ENCODE peak calls at places on chromosome 16, in four cellular contexts. One of them, this sample, is unnamed.

GRCh38 chr16:10523025-10523424 is 57.4 kb downstream of the EMP2 start:
- DNase-seq in body of pancreas: no peak
- DNase-seq in AG04450: no peak
- DNase-seq in AG09309: no peak
- DNase-seq in this sample: no peak

GRCh38 chr16:89330177-89330856 is 112.8 kb downstream of the ZNF778 start:
- DNase-seq in AG09309: no peak
- DNase-seq in AG04450: no peak
- DNase-seq in body of pancreas: peak
- DNase-seq in this sample: no peak

GRCh38 chr16:27426423-27427408 is 24.7 kb downstream of the IL21R start:
- DNase-seq in body of pancreas: no peak
- DNase-seq in AG04450: peak
- DNase-seq in AG09309: peak
- DNase-seq in this sample: peak

GRCh38 chr16:72744064-72744793 is 303.7 kb downstream of the ZFHX3 start:
- DNase-seq in AG09309: no peak
- DNase-seq in body of pancreas: no peak
- DNase-seq in AG04450: no peak
- DNase-seq in this sample: no peak

GRCh38 chr16:74811911-74812310 is 37.3 kb upstream of the FA2H start:
- DNase-seq in body of pancreas: no peak
- DNase-seq in AG09309: no peak
- DNase-seq in AG04450: no peak
- DNase-seq in this sample: no peak

GRCh38 chr16:30797670-30798309 is 10.8 kb upstream of the ZNF629 start:
- DNase-seq in body of pancreas: no peak
- DNase-seq in AG09309: no peak
- DNase-seq in AG04450: no peak
- DNase-seq in this sample: no peak

GRCh38 chr16:67547423-67548264 is 14.7 kb upstream of the CTCF start:
- DNase-seq in AG09309: no peak
- DNase-seq in AG04450: no peak
- DNase-seq in body of pancreas: no peak
- DNase-seq in this sample: no peak

GRCh38 chr16:10946308-10946707 is 1.9 kb downstream of the CLEC16A start:
- DNase-seq in AG09309: no peak
- DNase-seq in body of pancreas: no peak
- DNase-seq in AG04450: no peak
- DNase-seq in this sample: no peak

GRCh38 chr16:81137012-81137335 is 40.8 kb upstream of the GCSH start:
- DNase-seq in AG04450: no peak
- DNase-seq in AG09309: no peak
- DNase-seq in body of pancreas: no peak
- DNase-seq in this sample: no peak

GRCh38 chr16:50400967-50401348 is 32.2 kb upstream of the BRD7 start:
- DNase-seq in body of pancreas: no peak
- DNase-seq in AG04450: no peak
- DNase-seq in AG09309: no peak
- DNase-seq in this sample: no peak

GRCh38 chr16:20740901-20741491 is 622 bp downstream of the THUMPD1 start:
- DNase-seq in body of pancreas: peak
- DNase-seq in AG09309: peak
- DNase-seq in AG04450: peak
- DNase-seq in this sample: no peak

GRCh38 chr16:24645739-24646645 is 83.5 kb upstream of the TNRC6A start:
- DNase-seq in AG04450: peak
- DNase-seq in body of pancreas: no peak
- DNase-seq in AG09309: peak
- DNase-seq in this sample: peak

GRCh38 chr16:85573696-85574641 is 39.2 kb upstream of the GSE1 start:
- DNase-seq in AG04450: no peak
- DNase-seq in body of pancreas: peak
- DNase-seq in AG09309: no peak
- DNase-seq in this sample: no peak

GRCh38 chr16:9119795-9120194 is 28.4 kb downstream of the HAPSTR1 start:
- DNase-seq in body of pancreas: no peak
- DNase-seq in AG04450: peak
- DNase-seq in AG09309: peak
- DNase-seq in this sample: no peak

GRCh38 chr16:31010539-31010938 is at the start of gene STX1B:
- DNase-seq in AG09309: no peak
- DNase-seq in AG04450: no peak
- DNase-seq in body of pancreas: no peak
- DNase-seq in this sample: no peak

GRCh38 chr16:19524356-19524865 is 669 bp downstream of the CCP110 start:
- DNase-seq in body of pancreas: no peak
- DNase-seq in AG04450: no peak
- DNase-seq in AG09309: no peak
- DNase-seq in this sample: no peak

GRCh38 chr16:81608515-81609209 is 164.1 kb downstream of the CMIP start:
- DNase-seq in body of pancreas: no peak
- DNase-seq in AG09309: no peak
- DNase-seq in AG04450: no peak
- DNase-seq in this sample: no peak

GRCh38 chr16:55913717-55914116 is 38.5 kb upstream of the CES5A start:
- DNase-seq in body of pancreas: no peak
- DNase-seq in AG09309: no peak
- DNase-seq in AG04450: no peak
- DNase-seq in this sample: no peak

GRCh38 chr16:23615805-23616204 is 19.7 kb upstream of the NDUFAB1 start:
- DNase-seq in AG09309: no peak
- DNase-seq in AG04450: no peak
- DNase-seq in body of pancreas: no peak
- DNase-seq in this sample: no peak

GRCh38 chr16:54507091-54507490 is 220.5 kb upstream of the IRX3 start:
- DNase-seq in AG09309: no peak
- DNase-seq in AG04450: no peak
- DNase-seq in body of pancreas: no peak
- DNase-seq in this sample: no peak

GRCh38 chr16:75204410-75204758 is 2.6 kb downstream of the CTRB2 start:
- DNase-seq in body of pancreas: peak
- DNase-seq in AG09309: no peak
- DNase-seq in AG04450: no peak
- DNase-seq in this sample: no peak

GRCh38 chr16:57600048-57600835 is 28.2 kb upstream of the ADGRG1 start:
- DNase-seq in body of pancreas: peak
- DNase-seq in AG09309: no peak
- DNase-seq in AG04450: no peak
- DNase-seq in this sample: no peak

GRCh38 chr16:86566601-86566965 is at the start of gene FOXC2:
- DNase-seq in AG04450: peak
- DNase-seq in body of pancreas: peak
- DNase-seq in AG09309: peak
- DNase-seq in this sample: no peak

GRCh38 chr16:21608647-21609328 is 9.4 kb downstream of the METTL9 start:
- DNase-seq in body of pancreas: no peak
- DNase-seq in AG09309: no peak
- DNase-seq in AG04450: no peak
- DNase-seq in this sample: no peak

GRCh38 chr16:27473101-27473900 is 71.3 kb downstream of the IL21R start:
- DNase-seq in AG09309: no peak
- DNase-seq in body of pancreas: no peak
- DNase-seq in AG04450: no peak
- DNase-seq in this sample: no peak

GRCh38 chr16:6427621-6428020 is 905.0 kb upstream of the RBFOX1 start:
- DNase-seq in AG09309: no peak
- DNase-seq in AG04450: no peak
- DNase-seq in body of pancreas: no peak
- DNase-seq in this sample: no peak

GRCh38 chr16:69057400-69058378 is 47.8 kb upstream of the HAS3 start:
- DNase-seq in AG04450: no peak
- DNase-seq in body of pancreas: peak
- DNase-seq in AG09309: peak
- DNase-seq in this sample: no peak

GRCh38 chr16:27759301-27759871 is 209.4 kb downstream of the KATNIP start:
- DNase-seq in AG04450: no peak
- DNase-seq in body of pancreas: no peak
- DNase-seq in AG09309: peak
- DNase-seq in this sample: no peak

GRCh38 chr16:81204794-81205680 is 33.5 kb upstream of the BCO1 start:
- DNase-seq in body of pancreas: peak
- DNase-seq in AG04450: peak
- DNase-seq in AG09309: no peak
- DNase-seq in this sample: no peak

GRCh38 chr16:67260426-67261063 is 11.8 kb downstream of the SLC9A5 start:
- DNase-seq in AG04450: no peak
- DNase-seq in AG09309: no peak
- DNase-seq in body of pancreas: no peak
- DNase-seq in this sample: no peak

DNA sequence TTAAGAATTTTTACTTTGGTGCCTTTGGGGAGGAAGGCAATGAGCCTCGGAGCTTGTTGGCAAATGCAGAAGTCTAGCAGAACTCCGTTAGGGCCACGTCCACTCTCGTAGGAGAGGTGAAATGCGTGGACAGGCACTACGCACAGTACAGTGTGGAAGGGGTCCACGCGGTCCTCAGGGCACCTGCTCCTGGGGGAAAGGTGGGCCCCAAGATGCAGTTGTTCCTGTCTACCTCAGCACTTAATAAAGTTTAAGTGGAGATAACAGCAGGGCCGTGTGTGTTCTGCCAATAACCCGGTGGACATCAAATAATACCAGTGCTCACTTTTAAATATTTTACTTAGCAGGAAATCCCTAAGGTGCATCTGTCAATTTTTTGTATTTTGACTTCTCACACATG is 1.8 kb downstream of the RAB11FIP3 start:
- DNase-seq in AG04450: no peak
- DNase-seq in body of pancreas: no peak
- DNase-seq in AG09309: no peak
- DNase-seq in this sample: no peak
- H3K4me3 ChIP-seq in AG04450: peak
- H3K4me3 ChIP-seq in body of pancreas: peak
- H3K4me3 ChIP-seq in AG09309: peak
- H3K4me3 ChIP-seq in this sample: peak

GRCh38 chr16:71500964-71501363 is 11.8 kb upstream of the ZNF19 start:
- DNase-seq in body of pancreas: no peak
- DNase-seq in AG09309: no peak
- DNase-seq in AG04450: no peak
- DNase-seq in this sample: no peak
- TF ChIP-seq CTCF in body of pancreas: no peak
- TF ChIP-seq CTCF in AG09309: no peak
- TF ChIP-seq CTCF in AG04450: no peak
- TF ChIP-seq CTCF in this sample: peak

GRCh38 chr16:84547539-84548058 is 43.1 kb upstream of the MEAK7 start:
- DNase-seq in AG04450: no peak
- DNase-seq in AG09309: no peak
- DNase-seq in body of pancreas: no peak
- DNase-seq in this sample: no peak
- H3K4me3 ChIP-seq in AG04450: no peak
- H3K4me3 ChIP-seq in AG09309: no peak
- H3K4me3 ChIP-seq in body of pancreas: no peak
- H3K4me3 ChIP-seq in this sample: no peak

GRCh38 chr16:2429771-2430663 is 770 bp downstream of the CCNF start:
- DNase-seq in body of pancreas: no peak
- DNase-seq in AG09309: no peak
- DNase-seq in AG04450: no peak
- DNase-seq in this sample: no peak
- TF ChIP-seq CTCF in body of pancreas: no peak
- TF ChIP-seq CTCF in AG09309: peak
- TF ChIP-seq CTCF in AG04450: peak
- TF ChIP-seq CTCF in this sample: no peak

GRCh38 chr16:87674405-87674804 is 72.1 kb downstream of the JPH3 start:
- DNase-seq in body of pancreas: no peak
- DNase-seq in AG04450: no peak
- DNase-seq in AG09309: no peak
- DNase-seq in this sample: no peak
- H3K4me3 ChIP-seq in body of pancreas: no peak
- H3K4me3 ChIP-seq in AG04450: no peak
- H3K4me3 ChIP-seq in AG09309: no peak
- H3K4me3 ChIP-seq in this sample: no peak